ENCODE peak calls at places on chromosomes 12 and 14, in six cellular contexts. G is heart right ventricle; Q is activated T-cell treated with anti-CD3 and anti-CD28 coated beads for 24 hours; E is stimulated activated CD8-positive, alpha-beta memory T cell treated with anti-CD3 and anti-CD28 coated beads, Interleukin-15, amount 100 ng/mL, for 4 hours; J is NCI-H2081; K is RPMI8226. U is an unnamed sample.

GRCh38 chr12:75481013-75481705 is 604 bp downstream of the GLIPR1 start:
- DNase-seq in G (no peak), Q (no peak), E (no peak), J (no peak), K (peak), U (peak)

GRCh38 chr12:1318327-1319031 is 275.9 kb downstream of the FBXL14 start:
- DNase-seq in G (peak), Q (no peak), E (no peak), J (peak), K (no peak), U (peak)

GRCh38 chr12:87311206-87311605 is 718.0 kb downstream of the C12orf50 start:
- DNase-seq in G (no peak), Q (no peak), E (no peak), J (no peak), K (peak), U (no peak)

GRCh38 chr12:30988887-30989286 is 62.3 kb downstream of the TSPAN11 start:
- DNase-seq in G (no peak), Q (no peak), E (no peak), J (peak), K (no peak), U (no peak)

GRCh38 chr14:77682158-77682553 is 25.7 kb downstream of the ALKBH1 start:
- DNase-seq in G (no peak), Q (no peak), E (no peak), J (no peak), K (no peak), U (no peak)

GRCh38 chr12:109581334-109581691 is 7.7 kb downstream of the MVK start:
- DNase-seq in G (no peak), Q (no peak), E (no peak), J (no peak), K (no peak), U (no peak)

GRCh38 chr14:91385227-91385626 is 32.4 kb downstream of the CCDC88C start:
- DNase-seq in G (no peak), Q (no peak), E (no peak), J (no peak), K (no peak), U (no peak)

GRCh38 chr14:84375235-84375634 is 1154.7 kb upstream of the FLRT2 start:
- DNase-seq in G (no peak), Q (no peak), E (no peak), J (no peak), K (no peak), U (no peak)

GRCh38 chr14:93085916-93086315 is 29.8 kb downstream of the ITPK1 start:
- DNase-seq in G (no peak), Q (no peak), E (no peak), J (peak), K (no peak), U (no peak)

GRCh38 chr12:49675137-49675536 is 32.1 kb downstream of the FMNL3 start:
- DNase-seq in G (no peak), Q (no peak), E (no peak), J (no peak), K (no peak), U (no peak)

GRCh38 chr14:64756712-64757111 is 52.5 kb downstream of the PLEKHG3 start:
- DNase-seq in G (no peak), Q (no peak), E (no peak), J (no peak), K (no peak), U (no peak)

GRCh38 chr14:25833341-25834121 is 764.3 kb downstream of the NOVA1 start:
- DNase-seq in G (no peak), Q (no peak), E (no peak), J (peak), K (peak), U (peak)

GRCh38 chr12:1047898-1048660 is 57.1 kb downstream of the ERC1 start:
- DNase-seq in G (no peak), Q (no peak), E (no peak), J (peak), K (no peak), U (no peak)

GRCh38 chr12:69036533-69036932 is 103.6 kb upstream of the CPM start:
- DNase-seq in G (no peak), Q (no peak), E (no peak), J (no peak), K (no peak), U (no peak)

GRCh38 chr14:24312736-24313507 is 1.6 kb downstream of the LTB4R start:
- DNase-seq in G (no peak), Q (no peak), E (no peak), J (no peak), K (peak), U (peak)

GRCh38 chr12:24111101-24111500 is 161.6 kb upstream of the SOX5 start:
- DNase-seq in G (no peak), Q (no peak), E (no peak), J (no peak), K (no peak), U (no peak)

GRCh38 chr14:99261916-99262787 is 9.8 kb downstream of the BCL11B start:
- DNase-seq in G (no peak), Q (no peak), E (no peak), J (no peak), K (no peak), U (no peak)

GRCh38 chr12:3744216-3744883 is 8.6 kb downstream of the CRACR2A start:
- DNase-seq in G (no peak), Q (no peak), E (no peak), J (no peak), K (no peak), U (no peak)

U was measured in OCI-LY7.